ENCODE peak calls at places on chromosomes 1 and 21, in five cellular contexts. A, N, F, H and E are unnamed samples.

GRCh38 chr1:200334661-200335256 is 75.1 kb downstream of the ZNF281 start:
- DNase-seq in H (no peak), F (no peak), N (no peak), A (no peak), E (no peak)

GRCh38 chr1:184954232-184954995 is 19.9 kb downstream of the NIBAN1 start:
- DNase-seq in N (no peak), F (no peak), A (no peak), H (no peak), E (no peak)

GRCh38 chr1:23469372-23469982 is 14.5 kb downstream of the ASAP3 start:
- DNase-seq in A (no peak), N (no peak), F (no peak), H (no peak), E (no peak)

GRCh38 chr1:167043752-167044488 is 46.3 kb downstream of the GPA33 start:
- DNase-seq in F (no peak), H (peak), A (no peak), N (peak), E (no peak)

GRCh38 chr1:198672124-198672523 is 33.3 kb downstream of the PTPRC start:
- DNase-seq in N (no peak), F (no peak), H (no peak), A (no peak), E (no peak)

GRCh38 chr1:29282135-29282923 is 46.0 kb downstream of the PTPRU start:
- DNase-seq in H (no peak), A (no peak), F (no peak), N (no peak), E (no peak)

GRCh38 chr1:237191403-237191802 is 149.4 kb downstream of the RYR2 start:
- DNase-seq in H (no peak), N (no peak), A (no peak), F (no peak), E (no peak)

GRCh38 chr1:59638172-59638800 is 176.5 kb upstream of the HOOK1 start:
- DNase-seq in N (no peak), H (no peak), F (no peak), A (peak), E (peak)

GRCh38 chr1:176531036-176531435 is 68.1 kb downstream of the PAPPA2 start:
- DNase-seq in N (no peak), F (no peak), H (no peak), A (no peak), E (no peak)

GRCh38 chr1:67647814-67648358 is 37.1 kb upstream of the GADD45A start:
- DNase-seq in N (no peak), A (no peak), H (no peak), F (no peak), E (no peak)

GRCh38 chr1:2087766-2088165 is 37.6 kb downstream of the PRKCZ start:
- DNase-seq in F (no peak), A (no peak), H (no peak), N (no peak), E (no peak)

GRCh38 chr1:53511933-53512806 is 53.0 kb downstream of the DMRTB1 start:
- DNase-seq in A (no peak), N (peak), F (no peak), H (no peak), E (no peak)

GRCh38 chr1:99170516-99170915 is 93.8 kb upstream of the PLPPR4 start:
- DNase-seq in N (no peak), A (no peak), F (no peak), H (no peak), E (no peak)

GRCh38 chr1:9655836-9656235 is 4.3 kb downstream of the PIK3CD start:
- DNase-seq in N (no peak), A (no peak), F (no peak), H (no peak), E (no peak)

GRCh38 chr1:43274125-43274803 is 4.5 kb downstream of the TMEM125 start:
- DNase-seq in F (peak), H (no peak), A (no peak), N (peak), E (peak)

GRCh38 chr1:65208577-65208976 is 60.6 kb downstream of the AK4 start:
- DNase-seq in A (no peak), F (no peak), H (no peak), N (no peak), E (no peak)

GRCh38 chr1:111201275-111202090 is 1.0 kb upstream of the DENND2D start:
- DNase-seq in N (no peak), F (no peak), H (no peak), A (no peak), E (no peak)

GRCh38 chr21:44405948-44406872 is 49.1 kb upstream of the LRRC3 start:
- DNase-seq in N (no peak), F (no peak), A (no peak), H (no peak), E (no peak)

GRCh38 chr1:248417854-248418253 is 15.0 kb downstream of the OR2T1 start:
- DNase-seq in N (no peak), F (no peak), A (no peak), H (no peak), E (no peak)

GRCh38 chr1:2587071-2587859 is 688 bp downstream of the PRXL2B start:
- DNase-seq in H (no peak), N (no peak), A (no peak), F (no peak), E (peak)

GRCh38 chr1:193729429-193729828 is 543.0 kb upstream of the B3GALT2 start:
- DNase-seq in A (no peak), F (no peak), H (no peak), N (no peak), E (no peak)

GRCh38 chr1:152448496-152448895 is 34.4 kb upstream of the CRNN start:
- DNase-seq in N (no peak), A (no peak), F (no peak), H (no peak), E (no peak)

GRCh38 chr1:181482521-181483083 is 715 bp upstream of the CACNA1E start:
- DNase-seq in N (no peak), H (no peak), A (peak), F (no peak), E (peak)

GRCh38 chr1:78049396-78049795 is 3.6 kb downstream of the GIPC2 start:
- DNase-seq in N (no peak), A (no peak), H (no peak), F (no peak), E (no peak)

GRCh38 chr1:156697481-156697880 is 7.9 kb downstream of the CRABP2 start:
- DNase-seq in A (no peak), H (no peak), N (no peak), F (no peak), E (no peak)

GRCh38 chr1:67560580-67561285 is 124.3 kb upstream of the GADD45A start:
- DNase-seq in N (no peak), A (no peak), F (no peak), H (no peak), E (no peak)

GRCh38 chr1:3948344-3948743 is 48.3 kb upstream of the C1orf174 start:
- DNase-seq in N (no peak), F (no peak), A (no peak), H (no peak), E (no peak)

GRCh38 chr1:231415018-231415583 is 7.0 kb downstream of the EGLN1 start:
- DNase-seq in H (no peak), F (no peak), A (no peak), N (no peak), E (no peak)

GRCh38 chr1:42319128-42319851 is 15.7 kb downstream of the FOXJ3 start:
- DNase-seq in N (no peak), A (no peak), H (no peak), F (no peak), E (no peak)

GRCh38 chr21:45550552-45551210 is 8.4 kb upstream of the SLC19A1 start:
- DNase-seq in A (no peak), F (no peak), N (no peak), H (peak), E (no peak)

GRCh38 chr1:160083968-160084770 is 2.8 kb downstream of the KCNJ9 start:
- DNase-seq in A (peak), F (peak), H (peak), N (peak), E (peak)

GRCh38 chr1:212960932-212961331 is 10.6 kb downstream of the VASH2 start:
- DNase-seq in A (no peak), H (no peak), N (no peak), F (no peak), E (no peak)

GRCh38 chr1:235649722-235650163 is at the start of gene GNG4:
- DNase-seq in F (no peak), N (no peak), H (no peak), A (peak), E (peak)